ENCODE peak calls at places on chromosome 13, in six cellular contexts. R, A, G, W, F and C are unnamed samples.

GRCh38 chr13:24052547-24052981 is 108.0 kb upstream of the SPATA13 start:
- DNase-seq in R (no peak), A (no peak), G (no peak), W (peak), F (no peak), C (no peak)

GRCh38 chr13:59545007-59545406 is 618.7 kb downstream of the DIAPH3 start:
- DNase-seq in R (no peak), A (no peak), G (no peak), W (no peak), F (no peak), C (no peak)

GRCh38 chr13:33940898-33941297 is 122.9 kb downstream of the RFC3 start:
- DNase-seq in R (no peak), A (no peak), G (no peak), W (no peak), F (no peak), C (no peak)

GRCh38 chr13:49791753-49792549 is 531 bp downstream of the KPNA3 start:
- DNase-seq in R (peak), A (peak), G (peak), W (peak), F (peak), C (peak)

GRCh38 chr13:40764587-40765403 is 6.2 kb downstream of the MRPS31 start:
- DNase-seq in R (peak), A (no peak), G (no peak), W (no peak), F (no peak), C (no peak)

GRCh38 chr13:106520205-106521004 is 15.1 kb downstream of the EFNB2 start:
- DNase-seq in R (no peak), A (no peak), G (no peak), W (peak), F (no peak), C (no peak)

GRCh38 chr13:102580552-102581169 is 16.1 kb upstream of the TPP2 start:
- DNase-seq in R (peak), A (no peak), G (no peak), W (peak), F (no peak), C (no peak)

GRCh38 chr13:110914293-110915056 is 394 bp downstream of the ANKRD10 start:
- DNase-seq in R (peak), A (peak), G (peak), W (peak), F (peak), C (peak)

GRCh38 chr13:80374453-80374852 is 33.5 kb upstream of the SPRY2 start:
- DNase-seq in R (no peak), A (peak), G (no peak), W (peak), F (no peak), C (no peak)

GRCh38 chr13:30253830-30254229 is 53.5 kb downstream of the KATNAL1 start:
- DNase-seq in R (no peak), A (no peak), G (no peak), W (no peak), F (no peak), C (no peak)

GRCh38 chr13:98263841-98264240 is 86.8 kb upstream of the RNF113B start:
- DNase-seq in R (no peak), A (no peak), G (no peak), W (no peak), F (no peak), C (no peak)

GRCh38 chr13:66563076-66563475 is 667.1 kb downstream of the PCDH9 start:
- DNase-seq in R (no peak), A (no peak), G (no peak), W (no peak), F (no peak), C (no peak)

GRCh38 chr13:99982741-99983400 is 1.3 kb downstream of the ZIC2 start:
- DNase-seq in R (no peak), A (no peak), G (no peak), W (no peak), F (no peak), C (peak)

GRCh38 chr13:75687145-75687763 is 51.1 kb downstream of the LMO7 start:
- DNase-seq in R (no peak), A (no peak), G (no peak), W (peak), F (no peak), C (no peak)